ENCODE peak calls at places on chromosomes 16 and 17, in seven cellular contexts. Y is GM23338, Z is left lung, N is esophagus squamous epithelium, C is lower lobe of right lung, L is uterus, U is cardiac fibroblast. O is an unnamed sample.

GRCh38 chr16:57685633-57686032 is 9.0 kb upstream of the DRC7 start:
- DNase-seq in C (no peak), U (no peak), Z (no peak), L (no peak), Y (no peak), N (no peak), O (no peak)

GRCh38 chr17:8223356-8224063 is 13.1 kb upstream of the AURKB start:
- DNase-seq in C (peak; percentile 82), N (no peak), Y (peak; percentile 82), Z (peak; percentile 87), U (peak; percentile 57), L (peak; percentile 66), O (peak; percentile 45)

GRCh38 chr16:56193951-56194726 is 2.9 kb downstream of the GNAO1 start:
- DNase-seq in Z (peak; percentile 83), N (no peak), U (peak; percentile 48), C (peak; percentile 71), L (peak; percentile 82), Y (peak; percentile 96), O (peak; percentile 64)

GRCh38 chr17:32519769-32520701 is 33.2 kb downstream of the CDK5R1 start:
- DNase-seq in C (no peak), Y (peak; percentile 55), Z (no peak), L (no peak), U (peak; percentile 65), N (no peak), O (peak; percentile 31)

GRCh38 chr17:56785396-56785795 is 48.3 kb downstream of the C17orf67 start:
- DNase-seq in U (peak; percentile 12), Y (no peak), C (no peak), L (no peak), N (no peak), Z (no peak), O (peak; percentile 19)

GRCh38 chr16:47285001-47285400 is 141.3 kb upstream of the NETO2 start:
- DNase-seq in C (no peak), N (no peak), Y (no peak), L (no peak), Z (no peak), U (no peak), O (no peak)

GRCh38 chr17:20206068-20206467 is 196.9 kb downstream of the SPECC1 start:
- DNase-seq in L (no peak), U (peak; percentile 61), N (no peak), C (no peak), Y (no peak), Z (no peak), O (no peak)

GRCh38 chr17:50675627-50676026 is 32.1 kb downstream of the ANKRD40 start:
- DNase-seq in U (no peak), L (no peak), Y (no peak), Z (no peak), N (no peak), C (no peak), O (no peak)

GRCh38 chr17:75785770-75786538 is 1.3 kb downstream of the UNK start:
- DNase-seq in Y (no peak), L (no peak), N (no peak), U (peak; percentile 68), Z (no peak), C (no peak), O (peak; percentile 62)

GRCh38 chr17:67216544-67217320 is 28.3 kb downstream of the HELZ start:
- DNase-seq in N (no peak), U (no peak), L (no peak), C (no peak), Z (no peak), Y (no peak), O (no peak)

GRCh38 chr16:15464401-15465186 is 30.2 kb downstream of the BMERB1 start:
- DNase-seq in Y (no peak), N (no peak), L (no peak), C (no peak), U (no peak), Z (no peak), O (no peak)

GRCh38 chr17:37301288-37301687 is 74.5 kb upstream of the C17orf78 start:
- DNase-seq in L (no peak), C (no peak), Z (no peak), N (no peak), Y (no peak), U (peak; percentile 39), O (no peak)

GRCh38 chr17:28526381-28526780 is 20.2 kb downstream of the FOXN1 start:
- DNase-seq in Z (no peak), C (no peak), N (no peak), Y (no peak), U (no peak), L (no peak), O (peak; percentile 33)

GRCh38 chr16:54928421-54929089 is 2.1 kb upstream of the IRX5 start:
- DNase-seq in C (peak; percentile 90), Y (peak; percentile 15), U (peak; percentile 46), L (peak; percentile 51), N (no peak), Z (peak; percentile 92), O (peak; percentile 52)

GRCh38 chr16:54462151-54462651 is 175.6 kb upstream of the IRX3 start:
- DNase-seq in U (peak; percentile 97), L (no peak), C (no peak), Z (no peak), N (no peak), Y (no peak), O (peak; percentile 55)

GRCh38 chr17:38730526-38731379 is 612 bp downstream of the CISD3 start:
- DNase-seq in C (peak; percentile 91), N (no peak), L (peak; percentile 70), Z (peak; percentile 90), Y (peak; percentile 69), U (peak; percentile 71), O (peak; percentile 87)

GRCh38 chr17:835263-835662 is 53.1 kb downstream of the MRM3 start:
- DNase-seq in C (no peak), Z (no peak), U (peak; percentile 55), N (no peak), L (peak; percentile 54), Y (peak; percentile 90), O (peak; percentile 97)

GRCh38 chr16:16857603-16858283 is 478.8 kb downstream of the NPIPA7 start:
- DNase-seq in L (no peak), Z (no peak), U (peak; percentile 0), Y (no peak), C (no peak), N (no peak), O (no peak)

GRCh38 chr16:86424968-86425367 is 85.4 kb upstream of the FOXF1 start:
- DNase-seq in N (no peak), U (no peak), Y (no peak), C (no peak), Z (no peak), L (no peak), O (no peak)

GRCh38 chr16:48125888-48126287 is 29.9 kb downstream of the ABCC12 start:
- DNase-seq in Y (no peak), U (no peak), N (no peak), C (no peak), Z (no peak), L (no peak), O (peak; percentile 27)

GRCh38 chr17:19456016-19456927 is 45.2 kb downstream of the RNF112 start:
- DNase-seq in U (no peak), C (no peak), Y (no peak), L (no peak), N (no peak), Z (no peak), O (no peak)

GRCh38 chr17:8418471-8418870 is 17.2 kb upstream of the NDEL1 start:
- DNase-seq in L (no peak), Y (no peak), N (no peak), C (no peak), U (no peak), Z (no peak), O (no peak)

GRCh38 chr17:65231662-65232335 is 94.6 kb downstream of the RGS9 start:
- DNase-seq in L (peak; percentile 16), C (no peak), Y (peak; percentile 92), N (no peak), Z (no peak), U (peak; percentile 88), O (peak; percentile 87)

GRCh38 chr17:17985555-17985954 is 12.9 kb downstream of the DRC3 start:
- DNase-seq in N (no peak), U (no peak), Y (peak; percentile 52), Z (no peak), L (no peak), C (no peak), O (no peak)

GRCh38 chr17:78168906-78169793 is 769 bp downstream of the SYNGR2 start:
- DNase-seq in N (no peak), Y (peak; percentile 83), C (peak; percentile 76), U (peak; percentile 31), Z (peak; percentile 87), L (peak; percentile 46), O (peak; percentile 83)

GRCh38 chr17:55750750-55751641 is at the start of gene PCTP:
- DNase-seq in C (peak; percentile 96), L (peak; percentile 96), Z (peak; percentile 99), U (peak; percentile 93), Y (peak; percentile 96), N (peak; percentile 65), O (peak; percentile 94)
- TF ChIP-seq CTCF in C (peak; percentile 52), L (peak; percentile 47), Z (peak; percentile 42), U (peak; percentile 60), Y (peak; percentile 26), N (peak; percentile 42), O (peak; percentile 41)

DNA sequence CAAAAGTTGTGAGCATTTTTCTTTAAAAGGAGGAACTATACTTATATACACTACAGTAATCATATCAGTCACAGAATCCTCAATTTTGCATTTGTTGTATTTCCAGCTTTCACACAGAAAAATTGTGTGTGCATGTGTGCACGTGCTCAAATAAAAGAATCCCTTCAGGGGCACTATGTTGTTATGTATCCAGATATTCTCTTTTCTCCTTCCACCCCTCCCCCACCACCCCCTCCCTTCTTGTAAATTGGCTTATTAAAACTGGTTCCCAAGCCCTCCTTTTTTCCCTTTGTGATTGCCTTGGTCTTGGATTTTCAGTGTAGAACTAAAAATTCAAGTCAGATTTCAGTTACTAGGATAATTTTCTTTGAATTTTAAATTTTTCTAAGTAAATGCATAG is 86.4 kb downstream of the WNT3 start:
- DNase-seq in L (no peak), N (no peak), C (no peak), Z (no peak), Y (peak; percentile 12), U (no peak), O (no peak)
- H3K4me3 ChIP-seq in L (no peak overlapping the region), N (no peak overlapping the region), C (no peak overlapping the region), Z (no peak overlapping the region), Y (peak overlapping the region; percentile 15), U (no peak overlapping the region), O (no peak overlapping the region)

GRCh38 chr17:27413792-27414191 is 42.5 kb upstream of the KSR1 start:
- DNase-seq in Y (no peak), C (no peak), L (no peak), N (no peak), Z (no peak), U (no peak), O (no peak)
- TF ChIP-seq CTCF in Y (no peak), C (no peak), L (no peak), N (no peak), Z (no peak), U (no peak), O (no peak)

GRCh38 chr16:4316103-4316731 is 350 bp downstream of the GLIS2 start:
- DNase-seq in Y (peak; percentile 65), U (peak; percentile 31), L (peak; percentile 49), C (no peak), Z (peak; percentile 84), N (no peak), O (peak; percentile 63)

GRCh38 chr16:4318171-4318910 is 2.5 kb downstream of the GLIS2 start:
- DNase-seq in Z (no peak), L (no peak), Y (no peak), U (peak; percentile 43), N (no peak), C (no peak), O (no peak)

GRCh38 chr16:4317471-4318170 is 1.8 kb downstream of the GLIS2 start:
- DNase-seq in Y (peak; percentile 17), N (no peak), U (peak; percentile 52), L (peak; percentile 70), Z (peak; percentile 77), C (no peak), O (peak; percentile 50)

GRCh38 chr16:4315185-4316102 is at the start of gene GLIS2:
- DNase-seq in N (no peak), C (peak; percentile 83), Y (peak; percentile 89), L (peak; percentile 82), Z (peak; percentile 91), U (peak; percentile 66), O (peak; percentile 93)

GRCh38 chr16:4316732-4317461 is 1.0 kb downstream of the GLIS2 start:
- DNase-seq in L (peak; percentile 67), N (no peak), Y (no peak), C (peak; percentile 84), Z (peak; percentile 92), U (peak; percentile 27), O (peak; percentile 82)
- H3K4me3 ChIP-seq in L (peak overlapping the region; percentile 63), N (peak overlapping the region; percentile 47), Y (peak overlapping the region; percentile 84), C (peak overlapping the region; percentile 66), Z (peak overlapping the region; percentile 72), U (peak overlapping the region; percentile 83), O (peak overlapping the region; percentile 91)